ENCODE peak calls at places on chromosomes 12 and 14, in four cellular contexts. A is tibial nerve, I is lung, W is cardiac muscle cell. G is an unnamed sample.
A peak's percentile ranks its signal among the peaks of the same experiment; 100 is the strongest.

GRCh38 chr12:132886529-132887477 is 602 bp downstream of the CHFR start:
- DNase-seq in A (no peak), I (peak; percentile 29), W (peak; percentile 21), G (peak; percentile 18)

GRCh38 chr12:65640489-65640901 is 183.8 kb upstream of the HMGA2 start:
- DNase-seq in A (no peak), I (no peak), W (no peak), G (no peak)

GRCh38 chr14:61644834-61645233 is 50.5 kb upstream of the HIF1A start:
- DNase-seq in A (no peak), I (no peak), W (no peak), G (no peak)

GRCh38 chr12:52261211-52261484 is 13.3 kb upstream of the KRT86 start:
- DNase-seq in A (no peak), I (no peak), W (no peak), G (no peak)

GRCh38 chr12:20411309-20411708 is 43.0 kb downstream of the PDE3A start:
- DNase-seq in A (no peak), I (no peak), W (no peak), G (no peak)

GRCh38 chr12:13362260-13362841 is 165.8 kb downstream of the EMP1 start:
- DNase-seq in A (no peak), I (peak; percentile 77), W (peak; percentile 64), G (peak; percentile 15)

GRCh38 chr14:75293920-75294648 is 15.5 kb downstream of the FOS start:
- DNase-seq in A (peak; percentile 93), I (peak; percentile 95), W (peak; percentile 99), G (peak; percentile 92)

GRCh38 chr14:74888164-74889158 is 6.7 kb downstream of the DLST start:
- DNase-seq in A (no peak), I (no peak), W (no peak), G (no peak)

GRCh38 chr12:84636801-84637285 is 275.8 kb downstream of the SLC6A15 start:
- DNase-seq in A (no peak), I (no peak), W (no peak), G (no peak)

GRCh38 chr12:45666452-45667215 is 62.9 kb upstream of the ARID2 start:
- DNase-seq in A (no peak), I (no peak), W (peak; percentile 25), G (no peak)

GRCh38 chr12:27785882-27786570 is 6.0 kb upstream of the MANSC4 start:
- DNase-seq in A (no peak), I (no peak), W (peak; percentile 59), G (no peak)

GRCh38 chr14:96889091-96889490 is 91.9 kb downstream of the VRK1 start:
- DNase-seq in A (no peak), I (no peak), W (no peak), G (no peak)

GRCh38 chr12:43653289-43653915 is 101.4 kb upstream of the ADAMTS20 start:
- DNase-seq in A (no peak), I (no peak), W (no peak), G (no peak)

GRCh38 chr12:70456953-70457352 is 90.9 kb downstream of the KCNMB4 start:
- DNase-seq in A (no peak), I (no peak), W (no peak), G (no peak)

GRCh38 chr12:44654641-44655625 is 221.2 kb downstream of the NELL2 start:
- DNase-seq in A (no peak), I (no peak), W (no peak), G (no peak)

GRCh38 chr14:99159341-99160340 is 112.4 kb downstream of the BCL11B start:
- DNase-seq in A (no peak), I (no peak), W (no peak), G (no peak)

GRCh38 chr14:60777856-60778578 is 43.5 kb downstream of the MNAT1 start:
- DNase-seq in A (no peak), I (no peak), W (peak; percentile 56), G (no peak)

GRCh38 chr14:68535404-68536024 is 257.4 kb downstream of the ZFP36L1 start:
- DNase-seq in A (no peak), I (no peak), W (peak; percentile 58), G (no peak)

GRCh38 chr12:53289891-53290290 is 5.5 kb upstream of the PFDN5 start:
- DNase-seq in A (no peak), I (no peak), W (no peak), G (no peak)

GRCh38 chr12:120941846-120942405 is 36.4 kb upstream of the HNF1A start:
- DNase-seq in A (no peak), I (no peak), W (no peak), G (no peak)

DNA sequence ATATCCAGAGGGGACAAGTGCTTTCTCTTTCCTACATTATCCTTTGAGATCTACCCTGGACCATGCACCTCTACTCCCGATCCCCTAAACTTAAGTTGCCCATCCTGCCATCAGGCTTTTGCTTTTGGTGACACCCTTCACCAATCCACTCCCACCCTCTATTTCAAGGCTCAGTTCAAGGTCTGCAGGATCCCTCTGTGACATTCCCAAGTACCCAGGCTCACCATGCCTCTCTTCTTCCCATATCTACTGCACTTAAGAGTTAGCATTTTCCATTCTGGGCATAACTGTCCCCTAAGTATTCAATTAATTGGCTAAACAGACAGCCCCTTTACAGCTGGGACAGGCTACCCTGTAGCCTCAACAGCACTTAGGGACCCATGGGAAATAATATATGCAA is 3.1 kb downstream of the NFYB start:
- DNase-seq in A (no peak), I (no peak), W (no peak), G (no peak)
- H3K4me3 ChIP-seq in A (no peak overlapping the region), I (no peak overlapping the region), W (peak overlapping the region; percentile 65), G (no peak overlapping the region)

GRCh38 chr12:57162541-57163125 is 15.2 kb upstream of the LRP1-AS start:
- DNase-seq in A (no peak), I (no peak), W (no peak), G (no peak)
- H3K27ac ChIP-seq in A (no peak overlapping the region), I (no peak overlapping the region), W (no peak overlapping the region), G (no peak overlapping the region)

GRCh38 chr12:32822344-32822743 is 66.6 kb upstream of the YARS2 start:
- DNase-seq in A (no peak), I (no peak), W (no peak), G (no peak)
- H3K4me3 ChIP-seq in A (no peak overlapping the region), I (no peak overlapping the region), W (no peak overlapping the region), G (no peak overlapping the region)

GRCh38 chr12:1553987-1554982 is 40.1 kb downstream of the FBXL14 start:
- DNase-seq in A (no peak), I (no peak), W (no peak), G (no peak)

GRCh38 chr12:1552978-1553471 is 41.4 kb downstream of the FBXL14 start:
- DNase-seq in A (no peak), I (no peak), W (no peak), G (no peak)

GRCh38 chr12:1553546-1553945 is 40.8 kb downstream of the FBXL14 start:
- DNase-seq in A (no peak), I (no peak), W (no peak), G (no peak)

GRCh38 chr12:1552171-1552570 is 42.2 kb downstream of the FBXL14 start:
- DNase-seq in A (no peak), I (no peak), W (no peak), G (no peak)

GRCh38 chr12:1551496-1551895 is 42.9 kb downstream of the FBXL14 start:
- DNase-seq in A (no peak), I (no peak), W (no peak), G (no peak)
- H3K27ac ChIP-seq in A (no peak overlapping the region), I (no peak overlapping the region), W (no peak overlapping the region), G (no peak overlapping the region)

DNA sequence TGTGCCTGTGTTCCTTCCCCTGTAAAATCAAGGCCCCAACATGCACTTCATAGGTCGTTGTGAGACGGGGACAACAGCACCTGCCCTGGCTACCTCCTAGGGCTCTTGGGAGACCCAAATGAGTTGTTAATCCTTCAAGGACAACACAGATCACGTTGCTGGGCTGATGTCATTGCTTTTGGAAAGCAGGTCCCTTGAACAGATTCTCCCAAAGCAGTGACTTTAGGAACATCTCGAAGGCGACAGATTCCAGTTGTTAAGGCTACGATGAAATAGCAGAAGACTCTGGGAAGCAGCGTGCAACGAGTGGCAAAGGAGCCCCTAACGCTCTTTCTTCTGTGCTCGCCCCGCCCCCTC is 26.2 kb upstream of the MAP1LC3B2 start:
- DNase-seq in A (no peak), I (no peak), W (no peak), G (no peak)
- H3K4me3 ChIP-seq in A (peak overlapping the region; percentile 66), I (no peak overlapping the region), W (peak overlapping the region; percentile 56), G (peak overlapping the region; percentile 84)

GRCh38 chr12:10364839-10365681 is 24.8 kb downstream of the KLRK1 start:
- DNase-seq in A (no peak), I (peak; percentile 67), W (peak; percentile 89), G (peak; percentile 71)

GRCh38 chr12:10363665-10363921 is 26.2 kb downstream of the KLRK1 start:
- DNase-seq in A (no peak), I (no peak), W (no peak), G (no peak)

GRCh38 chr12:10366875-10367274 is 23.0 kb downstream of the KLRK1 start:
- DNase-seq in A (no peak), I (no peak), W (peak; percentile 60), G (peak; percentile 36)

GRCh38 chr12:10363922-10364838 is 25.7 kb downstream of the KLRK1 start:
- DNase-seq in A (no peak), I (no peak), W (peak; percentile 55), G (peak; percentile 38)

GRCh38 chr12:10365716-10366433 is 24.0 kb downstream of the KLRK1 start:
- DNase-seq in A (no peak), I (no peak), W (peak; percentile 31), G (no peak)
- H3K27ac ChIP-seq in A (peak overlapping the region; percentile 85), I (peak overlapping the region; percentile 71), W (peak overlapping the region; percentile 81), G (peak overlapping the region; percentile 85)

DNA sequence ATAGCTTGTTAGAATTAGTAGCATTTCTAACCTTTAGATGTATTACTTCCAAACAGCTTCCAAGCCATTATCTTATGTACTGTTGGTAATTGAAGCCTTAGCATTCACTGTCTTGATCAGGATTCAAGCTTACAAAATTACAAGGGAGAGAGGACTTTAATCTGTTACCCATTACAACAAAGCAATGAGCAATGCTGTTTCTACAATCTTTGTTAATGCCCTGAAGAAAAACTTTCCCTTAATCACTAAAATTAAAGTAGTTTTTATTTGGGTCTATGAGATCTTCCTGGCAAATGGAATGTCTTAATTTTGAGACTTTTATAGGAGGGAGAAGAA is 96.8 kb downstream of the WNK1 start:
- DNase-seq in A (no peak), I (no peak), W (no peak), G (no peak)
- H3K4me3 ChIP-seq in A (no peak overlapping the region), I (no peak overlapping the region), W (no peak overlapping the region), G (no peak overlapping the region)

DNA sequence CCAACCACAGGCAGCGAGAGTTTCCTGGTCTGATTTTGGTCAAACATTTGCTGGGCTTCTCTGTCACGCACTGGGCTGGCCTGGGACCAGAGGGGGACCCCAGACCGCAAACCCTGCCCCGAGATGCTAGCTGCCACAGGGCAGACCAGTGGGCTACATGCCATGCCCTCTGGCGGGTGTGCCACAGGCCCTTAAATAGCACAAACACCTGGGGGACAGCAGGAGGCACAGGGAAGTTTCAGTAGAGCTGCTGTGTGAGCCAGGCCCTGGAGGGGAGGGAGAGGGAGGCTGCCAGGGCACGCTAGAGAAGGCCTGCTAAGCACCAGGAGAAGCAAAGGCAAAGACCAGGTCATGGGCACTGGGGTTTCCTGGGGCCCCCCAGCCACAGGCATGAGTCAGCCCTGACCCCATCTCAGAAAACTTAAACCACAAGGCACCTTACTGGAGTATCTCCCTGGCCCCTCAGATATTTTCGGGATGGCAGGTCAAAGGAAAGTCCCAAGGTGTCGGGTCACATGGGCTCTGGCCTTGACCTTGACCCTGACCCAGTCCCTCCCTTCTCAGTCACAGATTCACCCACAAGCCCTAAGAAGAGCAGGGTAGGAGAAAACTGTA is 29.2 kb downstream of the ITPK1 start:
- DNase-seq in A (no peak), I (no peak), W (no peak), G (no peak)
- H3K27ac ChIP-seq in A (no peak overlapping the region), I (peak overlapping the region; percentile 25), W (peak overlapping the region; percentile 64), G (no peak overlapping the region)